ENCODE peak calls at places on chromosomes 7 and 10, in nine cellular contexts. Y, M, U, L, I, P, H, S and R are unnamed samples.

GRCh38 chr10:100186813-100187212 is 984 bp upstream of the ERLIN1 start:
- DNase-seq in Y (no peak), M (no peak), U (no peak), L (no peak), I (peak), P (peak), H (no peak), S (peak), R (no peak)

GRCh38 chr7:101614939-101615302 is 14.2 kb downstream of the MYL10 start:
- DNase-seq in Y (no peak), M (no peak), U (no peak), L (peak), I (peak), P (no peak), H (no peak), S (no peak), R (no peak)

GRCh38 chr10:70656489-70656888 is 15.8 kb upstream of the ADAMTS14 start:
- DNase-seq in Y (no peak), M (peak), U (no peak), L (no peak), I (peak), P (no peak), H (peak), S (no peak), R (peak)

GRCh38 chr7:96329189-96329588 is 7.3 kb upstream of the SLC25A13 start:
- DNase-seq in Y (no peak), M (no peak), U (no peak), L (no peak), I (no peak), P (no peak), H (no peak), S (no peak), R (no peak)

GRCh38 chr10:80486785-80487421 is 32.8 kb downstream of the TSPAN14 start:
- DNase-seq in Y (no peak), M (no peak), U (no peak), L (peak), I (no peak), P (no peak), H (no peak), S (no peak), R (no peak)

GRCh38 chr7:50335795-50336754 is 31.6 kb downstream of the IKZF1 start:
- DNase-seq in Y (no peak), M (no peak), U (no peak), L (peak), I (no peak), P (no peak), H (no peak), S (peak), R (no peak)

GRCh38 chr10:93346712-93347111 is 135.4 kb downstream of the MYOF start:
- DNase-seq in Y (no peak), M (no peak), U (no peak), L (no peak), I (no peak), P (no peak), H (peak), S (no peak), R (peak)

GRCh38 chr7:141702047-141702567 is at the start of gene DENND11:
- DNase-seq in Y (peak), M (no peak), U (peak), L (peak), I (peak), P (peak), H (peak), S (peak), R (peak)

GRCh38 chr10:92688927-92689662 is 660 bp upstream of the HHEX start:
- DNase-seq in Y (no peak), M (no peak), U (no peak), L (peak), I (peak), P (peak), H (peak), S (peak), R (peak)

GRCh38 chr7:116382375-116382774 is 117.2 kb upstream of the CAV2 start:
- DNase-seq in Y (no peak), M (no peak), U (no peak), L (no peak), I (no peak), P (no peak), H (no peak), S (no peak), R (no peak)

GRCh38 chr7:7504910-7505704 is 30.6 kb downstream of the COL28A1 start:
- DNase-seq in Y (no peak), M (no peak), U (no peak), L (no peak), I (peak), P (no peak), H (no peak), S (no peak), R (no peak)

GRCh38 chr10:100006241-100006886 is 3.4 kb downstream of the DNMBP start:
- DNase-seq in Y (no peak), M (peak), U (peak), L (no peak), I (peak), P (no peak), H (peak), S (peak), R (peak)

GRCh38 chr10:124302951-124303505 is 115.7 kb downstream of the OAT start:
- DNase-seq in Y (no peak), M (no peak), U (no peak), L (no peak), I (no peak), P (no peak), H (no peak), S (no peak), R (no peak)

GRCh38 chr10:22629126-22629525 is 85.3 kb downstream of the PIP4K2A start:
- DNase-seq in Y (no peak), M (no peak), U (no peak), L (no peak), I (peak), P (no peak), H (peak), S (no peak), R (no peak)

GRCh38 chr10:22628309-22628708 is 86.1 kb downstream of the PIP4K2A start:
- DNase-seq in Y (no peak), M (no peak), U (no peak), L (no peak), I (no peak), P (no peak), H (no peak), S (no peak), R (no peak)

GRCh38 chr10:22631185-22631584 is 83.2 kb downstream of the PIP4K2A start:
- DNase-seq in Y (no peak), M (no peak), U (no peak), L (no peak), I (no peak), P (no peak), H (no peak), S (no peak), R (no peak)

GRCh38 chr10:22630229-22631174 is 83.9 kb downstream of the PIP4K2A start:
- DNase-seq in Y (no peak), M (no peak), U (no peak), L (no peak), I (no peak), P (no peak), H (peak), S (peak), R (peak)

GRCh38 chr10:22629843-22630228 is 84.5 kb downstream of the PIP4K2A start:
- DNase-seq in Y (no peak), M (no peak), U (no peak), L (no peak), I (no peak), P (no peak), H (no peak), S (peak), R (no peak)
- H3K4me3 ChIP-seq in Y (no peak), M (no peak), U (no peak), L (no peak), I (no peak), P (no peak), H (no peak), S (peak), R (no peak)

GRCh38 chr10:133405272-133405671 is 11.3 kb downstream of the MTG1 start:
- DNase-seq in Y (no peak), M (no peak), U (no peak), L (no peak), I (no peak), P (no peak), H (no peak), S (no peak), R (no peak)
- TF ChIP-seq CTCF in Y (no peak), M (no peak), U (no peak), L (no peak), I (no peak), P (no peak), H (no peak), S (no peak), R (no peak)

GRCh38 chr7:148523550-148523949 is 67.0 kb upstream of the C7orf33 start:
- DNase-seq in Y (no peak), M (no peak), U (no peak), L (no peak), I (no peak), P (no peak), H (no peak), S (no peak), R (no peak)
- H3K4me3 ChIP-seq in Y (no peak), M (no peak), U (no peak), L (no peak), I (no peak), P (no peak), H (no peak), S (no peak), R (no peak)

DNA sequence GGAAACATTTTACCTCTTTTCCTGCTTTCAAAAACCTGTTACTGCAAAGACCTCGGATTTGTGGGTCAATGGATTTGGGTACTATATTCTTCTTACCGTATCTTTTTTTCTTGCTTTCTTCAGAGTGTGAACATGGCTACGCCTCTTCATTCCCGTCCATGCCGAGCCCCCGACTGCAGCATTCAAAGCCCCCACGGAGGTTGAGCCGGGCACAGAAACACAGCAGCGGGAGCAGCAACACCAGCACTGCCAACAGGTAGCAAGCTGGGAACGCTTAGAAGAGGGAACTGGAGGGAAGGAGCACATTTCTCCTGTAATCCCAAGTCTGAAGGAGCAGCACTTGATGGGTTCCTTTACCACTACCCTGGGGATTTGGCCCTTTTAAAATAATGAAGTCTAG is 20.7 kb downstream of the MXI1 start:
- DNase-seq in Y (no peak), M (no peak), U (no peak), L (no peak), I (no peak), P (no peak), H (no peak), S (no peak), R (no peak)
- TF ChIP-seq CTCF in Y (no peak), M (no peak), U (no peak), L (no peak), I (no peak), P (no peak), H (no peak), S (no peak), R (no peak)

GRCh38 chr10:121616291-121616690 is 18.0 kb upstream of the FGFR2 start:
- DNase-seq in Y (no peak), M (no peak), U (no peak), L (no peak), I (no peak), P (no peak), H (no peak), S (no peak), R (no peak)
- H3K4me3 ChIP-seq in Y (no peak), M (no peak), U (no peak), L (no peak), I (no peak), P (no peak), H (no peak), S (no peak), R (no peak)

GRCh38 chr10:13483073-13483472 is 45.7 kb downstream of the BEND7 start:
- DNase-seq in Y (no peak), M (no peak), U (no peak), L (no peak), I (no peak), P (no peak), H (no peak), S (no peak), R (no peak)

GRCh38 chr10:13481690-13482089 is 47.1 kb downstream of the BEND7 start:
- DNase-seq in Y (no peak), M (no peak), U (no peak), L (no peak), I (no peak), P (no peak), H (no peak), S (no peak), R (no peak)

GRCh38 chr10:13483951-13484350 is 44.9 kb downstream of the BEND7 start:
- DNase-seq in Y (no peak), M (no peak), U (no peak), L (peak), I (no peak), P (no peak), H (no peak), S (no peak), R (no peak)

GRCh38 chr10:13489035-13489434 is 39.8 kb downstream of the BEND7 start:
- DNase-seq in Y (no peak), M (no peak), U (no peak), L (no peak), I (no peak), P (no peak), H (no peak), S (no peak), R (no peak)

DNA sequence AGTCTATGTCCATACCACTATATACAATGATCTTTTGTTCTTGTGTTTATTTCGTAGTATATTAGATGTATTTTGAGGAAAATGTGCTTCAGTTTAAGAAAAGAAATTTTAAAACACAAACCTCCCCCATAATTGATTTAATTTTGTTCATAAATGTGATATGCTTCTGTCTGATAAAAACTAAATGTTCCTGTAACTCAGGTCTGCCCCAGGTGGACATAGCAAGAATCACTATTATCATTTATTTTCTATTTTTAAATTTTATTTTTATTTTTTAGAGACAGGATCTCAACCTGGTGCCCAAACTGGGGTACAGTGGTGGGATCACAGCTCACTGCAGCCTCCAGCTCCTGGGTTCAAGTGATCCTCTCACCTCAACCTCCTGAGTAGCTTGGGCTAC is 43.2 kb downstream of the BEND7 start:
- DNase-seq in Y (no peak), M (no peak), U (peak), L (no peak), I (peak), P (no peak), H (no peak), S (no peak), R (peak)
- TF ChIP-seq CTCF in Y (no peak), M (peak), U (no peak), L (peak), I (peak), P (no peak), H (peak), S (peak), R (peak)

GRCh38 chr10:3828404-3829192 is 43.6 kb upstream of the KLF6 start:
- DNase-seq in Y (no peak), M (no peak), U (no peak), L (no peak), I (peak), P (no peak), H (peak), S (no peak), R (peak)
- H3K4me3 ChIP-seq in Y (peak), M (no peak), U (peak), L (peak), I (peak), P (no peak), H (peak), S (peak), R (peak)

DNA sequence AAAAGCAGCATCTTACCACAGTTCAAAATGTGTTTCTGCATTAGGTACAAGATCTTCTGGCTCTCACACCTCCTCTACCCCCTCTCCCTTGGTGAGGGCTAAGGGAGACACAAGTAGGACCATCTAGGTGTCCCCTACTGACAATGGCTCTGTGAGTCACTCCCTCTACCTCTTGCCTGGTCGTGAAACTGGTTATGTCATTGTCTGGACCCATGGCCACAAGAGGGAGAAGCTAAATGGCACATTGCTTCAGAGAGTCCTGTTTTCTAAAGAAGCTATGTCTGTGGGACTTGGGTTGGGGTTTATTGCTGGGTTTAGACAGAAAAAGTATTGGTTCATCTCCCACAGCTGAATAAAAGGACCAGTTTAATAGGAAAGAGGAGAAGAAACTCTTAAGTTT is 4.0 kb upstream of the PLXNA4 start:
- DNase-seq in Y (no peak), M (no peak), U (peak), L (no peak), I (peak), P (no peak), H (no peak), S (no peak), R (peak)
- TF ChIP-seq CTCF in Y (no peak), M (no peak), U (no peak), L (no peak), I (no peak), P (peak), H (no peak), S (no peak), R (no peak)